ENCODE peak calls at places on chromosomes 4 and X, in six cellular contexts. One of them, this sample, is unnamed.

GRCh38 chrX:13899607-13900006 is 82.7 kb upstream of the GPM6B start:
- DNase-seq in lower leg skin: no peak
- DNase-seq in esophagus squamous epithelium: no peak
- DNase-seq in IMR-90: peak
- DNase-seq in HepG2: no peak
- DNase-seq in transverse colon: no peak
- DNase-seq in this sample: no peak

GRCh38 chr4:125741825-125742452 is 427.2 kb downstream of the FAT4 start:
- DNase-seq in lower leg skin: no peak
- DNase-seq in esophagus squamous epithelium: no peak
- DNase-seq in IMR-90: peak
- DNase-seq in HepG2: peak
- DNase-seq in transverse colon: no peak
- DNase-seq in this sample: peak

GRCh38 chr4:102334624-102335023 is 10.7 kb downstream of the SLC39A8 start:
- DNase-seq in lower leg skin: no peak
- DNase-seq in esophagus squamous epithelium: no peak
- DNase-seq in IMR-90: no peak
- DNase-seq in HepG2: no peak
- DNase-seq in transverse colon: no peak
- DNase-seq in this sample: no peak

GRCh38 chr4:155569960-155570515 is 96.6 kb upstream of the GUCY1A1 start:
- DNase-seq in lower leg skin: no peak
- DNase-seq in esophagus squamous epithelium: no peak
- DNase-seq in IMR-90: peak
- DNase-seq in HepG2: no peak
- DNase-seq in transverse colon: no peak
- DNase-seq in this sample: no peak

GRCh38 chr4:45472490-45472889 is 651.4 kb downstream of the GABRG1 start:
- DNase-seq in lower leg skin: no peak
- DNase-seq in esophagus squamous epithelium: no peak
- DNase-seq in IMR-90: no peak
- DNase-seq in HepG2: no peak
- DNase-seq in transverse colon: no peak
- DNase-seq in this sample: no peak

GRCh38 chrX:124619710-124620109 is 273.3 kb downstream of the SH2D1A start:
- DNase-seq in lower leg skin: no peak
- DNase-seq in esophagus squamous epithelium: no peak
- DNase-seq in IMR-90: no peak
- DNase-seq in HepG2: no peak
- DNase-seq in transverse colon: no peak
- DNase-seq in this sample: no peak

GRCh38 chr4:86048426-86048825 is 311.4 kb downstream of the MAPK10 start:
- DNase-seq in lower leg skin: no peak
- DNase-seq in esophagus squamous epithelium: no peak
- DNase-seq in IMR-90: peak
- DNase-seq in HepG2: no peak
- DNase-seq in transverse colon: no peak
- DNase-seq in this sample: no peak

GRCh38 chr4:24624381-24624780 is 40.0 kb upstream of the DHX15 start:
- DNase-seq in lower leg skin: no peak
- DNase-seq in esophagus squamous epithelium: no peak
- DNase-seq in IMR-90: no peak
- DNase-seq in HepG2: no peak
- DNase-seq in transverse colon: no peak
- DNase-seq in this sample: no peak

GRCh38 chr4:67770422-67770821 is 16.2 kb upstream of the GNRHR start:
- DNase-seq in lower leg skin: no peak
- DNase-seq in esophagus squamous epithelium: no peak
- DNase-seq in IMR-90: no peak
- DNase-seq in HepG2: no peak
- DNase-seq in transverse colon: no peak
- DNase-seq in this sample: no peak

GRCh38 chrX:71622347-71623104 is 4.2 kb upstream of the CXCR3 start:
- DNase-seq in lower leg skin: peak
- DNase-seq in esophagus squamous epithelium: no peak
- DNase-seq in IMR-90: peak
- DNase-seq in HepG2: peak
- DNase-seq in transverse colon: peak
- DNase-seq in this sample: peak

GRCh38 chrX:3129256-3129655 is 88.0 kb downstream of the ARSF start:
- DNase-seq in lower leg skin: no peak
- DNase-seq in esophagus squamous epithelium: no peak
- DNase-seq in IMR-90: peak
- DNase-seq in HepG2: no peak
- DNase-seq in transverse colon: no peak
- DNase-seq in this sample: no peak

GRCh38 chr4:10694826-10695209 is 10.2 kb upstream of the CLNK start:
- DNase-seq in lower leg skin: no peak
- DNase-seq in esophagus squamous epithelium: no peak
- DNase-seq in IMR-90: no peak
- DNase-seq in HepG2: no peak
- DNase-seq in transverse colon: no peak
- DNase-seq in this sample: no peak

GRCh38 chrX:129125515-129125914 is 397.8 kb downstream of the SMARCA1 start:
- DNase-seq in lower leg skin: no peak
- DNase-seq in esophagus squamous epithelium: no peak
- DNase-seq in IMR-90: no peak
- DNase-seq in HepG2: peak
- DNase-seq in transverse colon: no peak
- DNase-seq in this sample: no peak

GRCh38 chrX:3176439-3176820 is 135.2 kb downstream of the ARSF start:
- DNase-seq in lower leg skin: no peak
- DNase-seq in esophagus squamous epithelium: no peak
- DNase-seq in IMR-90: peak
- DNase-seq in HepG2: no peak
- DNase-seq in transverse colon: no peak
- DNase-seq in this sample: no peak

GRCh38 chrX:63657821-63658220 is 127.2 kb downstream of the ARHGEF9 start:
- DNase-seq in lower leg skin: peak
- DNase-seq in esophagus squamous epithelium: no peak
- DNase-seq in IMR-90: peak
- DNase-seq in HepG2: no peak
- DNase-seq in transverse colon: no peak
- DNase-seq in this sample: no peak

GRCh38 chrX:13398073-13398823 is 78.4 kb upstream of the ATXN3L start:
- DNase-seq in lower leg skin: no peak
- DNase-seq in esophagus squamous epithelium: no peak
- DNase-seq in IMR-90: peak
- DNase-seq in HepG2: peak
- DNase-seq in transverse colon: peak
- DNase-seq in this sample: peak

GRCh38 chrX:153430796-153431195 is 15.1 kb downstream of the TREX2 start:
- DNase-seq in lower leg skin: no peak
- DNase-seq in esophagus squamous epithelium: no peak
- DNase-seq in IMR-90: no peak
- DNase-seq in HepG2: no peak
- DNase-seq in transverse colon: no peak
- DNase-seq in this sample: no peak

GRCh38 chr4:159229164-159229563 is 126.3 kb downstream of the RAPGEF2 start:
- DNase-seq in lower leg skin: no peak
- DNase-seq in esophagus squamous epithelium: no peak
- DNase-seq in IMR-90: peak
- DNase-seq in HepG2: peak
- DNase-seq in transverse colon: no peak
- DNase-seq in this sample: peak

GRCh38 chr4:54813674-54814073 is 155.9 kb downstream of the KIT start:
- DNase-seq in lower leg skin: no peak
- DNase-seq in esophagus squamous epithelium: no peak
- DNase-seq in IMR-90: no peak
- DNase-seq in HepG2: no peak
- DNase-seq in transverse colon: no peak
- DNase-seq in this sample: no peak

GRCh38 chrX:41558531-41558930 is 111.4 kb downstream of the NYX start:
- DNase-seq in lower leg skin: no peak
- DNase-seq in esophagus squamous epithelium: no peak
- DNase-seq in IMR-90: peak
- DNase-seq in HepG2: no peak
- DNase-seq in transverse colon: no peak
- DNase-seq in this sample: peak

GRCh38 chrX:106481341-106481740 is 130.4 kb upstream of the RADX start:
- DNase-seq in lower leg skin: no peak
- DNase-seq in esophagus squamous epithelium: no peak
- DNase-seq in IMR-90: peak
- DNase-seq in HepG2: peak
- DNase-seq in transverse colon: peak
- DNase-seq in this sample: peak

GRCh38 chrX:45435481-45435880 is 234.8 kb upstream of the DIPK2B start:
- DNase-seq in lower leg skin: no peak
- DNase-seq in esophagus squamous epithelium: no peak
- DNase-seq in IMR-90: no peak
- DNase-seq in HepG2: no peak
- DNase-seq in transverse colon: no peak
- DNase-seq in this sample: no peak

GRCh38 chrX:118552501-118552900 is 56.9 kb downstream of the DOCK11 start:
- DNase-seq in lower leg skin: no peak
- DNase-seq in esophagus squamous epithelium: no peak
- DNase-seq in IMR-90: peak
- DNase-seq in HepG2: no peak
- DNase-seq in transverse colon: no peak
- DNase-seq in this sample: peak

GRCh38 chr4:7067147-7067522 is 729 bp downstream of the GRPEL1 start:
- DNase-seq in lower leg skin: no peak
- DNase-seq in esophagus squamous epithelium: no peak
- DNase-seq in IMR-90: no peak
- DNase-seq in HepG2: peak
- DNase-seq in transverse colon: peak
- DNase-seq in this sample: no peak

GRCh38 chr4:7068883-7069282 is 1.0 kb upstream of the GRPEL1 start:
- DNase-seq in lower leg skin: peak
- DNase-seq in esophagus squamous epithelium: no peak
- DNase-seq in IMR-90: no peak
- DNase-seq in HepG2: no peak
- DNase-seq in transverse colon: no peak
- DNase-seq in this sample: peak

GRCh38 chr4:7068279-7068842 is 497 bp upstream of the GRPEL1 start:
- DNase-seq in lower leg skin: peak
- DNase-seq in esophagus squamous epithelium: no peak
- DNase-seq in IMR-90: no peak
- DNase-seq in HepG2: no peak
- DNase-seq in transverse colon: no peak
- DNase-seq in this sample: no peak

GRCh38 chr4:7066493-7066892 is 1.4 kb downstream of the GRPEL1 start:
- DNase-seq in lower leg skin: no peak
- DNase-seq in esophagus squamous epithelium: no peak
- DNase-seq in IMR-90: no peak
- DNase-seq in HepG2: no peak
- DNase-seq in transverse colon: peak
- DNase-seq in this sample: no peak

GRCh38 chr4:7067523-7068278 is at the start of gene GRPEL1:
- DNase-seq in lower leg skin: peak
- DNase-seq in esophagus squamous epithelium: peak
- DNase-seq in IMR-90: peak
- DNase-seq in HepG2: peak
- DNase-seq in transverse colon: peak
- DNase-seq in this sample: peak
- TF ChIP-seq POLR2A in lower leg skin: peak
- TF ChIP-seq POLR2A in esophagus squamous epithelium: peak
- TF ChIP-seq POLR2A in IMR-90: peak
- TF ChIP-seq POLR2A in HepG2: peak
- TF ChIP-seq POLR2A in transverse colon: peak
- TF ChIP-seq POLR2A in this sample: peak

DNA sequence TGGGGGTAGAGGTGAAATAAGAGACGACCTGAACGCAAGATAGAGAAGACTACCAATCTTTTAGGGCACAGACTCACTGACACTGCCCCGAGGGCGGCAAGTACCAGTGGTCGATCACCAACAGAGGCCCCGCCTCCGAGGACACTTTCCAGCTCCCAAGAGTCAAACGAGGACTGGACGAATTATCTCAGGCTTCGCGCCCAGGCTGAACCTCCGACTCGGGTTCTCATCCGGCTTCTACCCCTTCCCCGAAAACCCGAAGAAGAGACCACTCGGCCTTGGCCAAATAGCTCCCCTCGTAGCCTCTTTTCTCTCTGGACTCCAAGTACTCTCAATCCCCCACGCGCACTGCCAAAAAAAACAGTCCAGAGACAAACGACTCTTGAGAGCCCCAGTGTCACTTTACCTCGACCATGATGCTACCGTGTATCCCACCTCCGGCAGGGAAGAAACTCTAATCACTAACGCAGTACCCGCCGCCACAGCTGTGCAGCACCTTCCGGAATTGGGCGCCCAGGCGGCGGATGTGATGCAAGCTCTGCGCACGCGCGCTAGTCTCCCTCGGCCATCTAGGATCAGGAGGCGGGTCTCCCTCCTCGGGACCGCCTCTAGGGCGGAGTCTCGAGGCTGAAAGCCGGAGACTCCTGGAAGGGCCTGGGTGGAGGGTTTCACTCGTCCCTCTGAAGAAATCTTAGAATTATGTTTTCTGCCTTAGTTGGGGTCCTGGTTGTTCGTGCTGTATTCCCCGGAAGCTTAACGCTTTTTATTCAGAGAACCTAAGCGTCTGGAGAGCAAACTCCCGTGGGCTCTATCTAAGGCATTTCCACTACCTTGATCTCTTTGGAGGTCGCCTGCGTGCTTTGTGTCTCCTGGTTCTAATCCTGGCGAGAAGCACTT is at the start of gene PLRG1:
- DNase-seq in lower leg skin: peak
- DNase-seq in esophagus squamous epithelium: peak
- DNase-seq in IMR-90: peak
- DNase-seq in HepG2: peak
- DNase-seq in transverse colon: peak
- DNase-seq in this sample: peak
- TF ChIP-seq POLR2A in lower leg skin: no peak
- TF ChIP-seq POLR2A in esophagus squamous epithelium: peak
- TF ChIP-seq POLR2A in IMR-90: peak
- TF ChIP-seq POLR2A in HepG2: peak
- TF ChIP-seq POLR2A in transverse colon: peak
- TF ChIP-seq POLR2A in this sample: peak

GRCh38 chr4:147509386-147509785 is 28.5 kb downstream of the EDNRA start:
- DNase-seq in lower leg skin: no peak
- DNase-seq in esophagus squamous epithelium: no peak
- DNase-seq in IMR-90: no peak
- DNase-seq in HepG2: no peak
- DNase-seq in transverse colon: no peak
- DNase-seq in this sample: no peak

GRCh38 chr4:147513952-147514351 is 33.1 kb downstream of the EDNRA start:
- DNase-seq in lower leg skin: no peak
- DNase-seq in esophagus squamous epithelium: no peak
- DNase-seq in IMR-90: no peak
- DNase-seq in HepG2: no peak
- DNase-seq in transverse colon: no peak
- DNase-seq in this sample: no peak

GRCh38 chr4:147515220-147515936 is 34.5 kb downstream of the EDNRA start:
- DNase-seq in lower leg skin: no peak
- DNase-seq in esophagus squamous epithelium: no peak
- DNase-seq in IMR-90: no peak
- DNase-seq in HepG2: no peak
- DNase-seq in transverse colon: no peak
- DNase-seq in this sample: no peak

GRCh38 chr4:147513051-147513450 is 32.2 kb downstream of the EDNRA start:
- DNase-seq in lower leg skin: no peak
- DNase-seq in esophagus squamous epithelium: no peak
- DNase-seq in IMR-90: no peak
- DNase-seq in HepG2: no peak
- DNase-seq in transverse colon: no peak
- DNase-seq in this sample: no peak

GRCh38 chr4:147511005-147511660 is 30.2 kb downstream of the EDNRA start:
- DNase-seq in lower leg skin: no peak
- DNase-seq in esophagus squamous epithelium: no peak
- DNase-seq in IMR-90: no peak
- DNase-seq in HepG2: no peak
- DNase-seq in transverse colon: no peak
- DNase-seq in this sample: no peak
- TF ChIP-seq POLR2A in lower leg skin: no peak
- TF ChIP-seq POLR2A in esophagus squamous epithelium: no peak
- TF ChIP-seq POLR2A in IMR-90: no peak
- TF ChIP-seq POLR2A in HepG2: no peak
- TF ChIP-seq POLR2A in transverse colon: no peak
- TF ChIP-seq POLR2A in this sample: no peak

GRCh38 chrX:37349131-37350033 is at the start of gene PRRG1:
- DNase-seq in lower leg skin: peak
- DNase-seq in esophagus squamous epithelium: no peak
- DNase-seq in IMR-90: peak
- DNase-seq in HepG2: peak
- DNase-seq in transverse colon: peak
- DNase-seq in this sample: peak
- TF ChIP-seq POLR2A in lower leg skin: no peak
- TF ChIP-seq POLR2A in esophagus squamous epithelium: peak
- TF ChIP-seq POLR2A in IMR-90: peak
- TF ChIP-seq POLR2A in HepG2: peak
- TF ChIP-seq POLR2A in transverse colon: peak
- TF ChIP-seq POLR2A in this sample: no peak